ENCODE peak calls at places on chromosomes 11 and 22, in six cellular contexts. S is tibial artery, T is fibroblast of lung, X is coronary artery, W is thyroid gland, C is RWPE1. D is an unnamed sample.

GRCh38 chr11:65793144-65793581 is 6.3 kb downstream of the OVOL1 start:
- DNase-seq in S (no peak), T (no peak), X (no peak), W (peak), C (peak), D (peak)

GRCh38 chr11:10201343-10201742 is 92.7 kb downstream of the SBF2 start:
- DNase-seq in S (no peak), T (no peak), X (no peak), W (no peak), C (no peak), D (no peak)

GRCh38 chr22:49574861-49575702 is 252.6 kb downstream of the BRD1 start:
- DNase-seq in S (no peak), T (no peak), X (peak), W (no peak), C (no peak), D (no peak)

GRCh38 chr11:134418119-134418840 is 6.2 kb upstream of the B3GAT1 start:
- DNase-seq in S (no peak), T (no peak), X (no peak), W (no peak), C (no peak), D (no peak)

GRCh38 chr11:122851366-122852011 is 13.2 kb downstream of the CRTAM start:
- DNase-seq in S (no peak), T (no peak), X (no peak), W (no peak), C (no peak), D (no peak)

GRCh38 chr11:121965330-121965729 is 150.7 kb downstream of the BLID start:
- DNase-seq in S (no peak), T (peak), X (no peak), W (no peak), C (peak), D (peak)

GRCh38 chr11:7578276-7578955 is 64.6 kb downstream of the PPFIBP2 start:
- DNase-seq in S (no peak), T (no peak), X (peak), W (no peak), C (no peak), D (no peak)

GRCh38 chr11:44607324-44607962 is 42.0 kb downstream of the CD82 start:
- DNase-seq in S (no peak), T (peak), X (no peak), W (no peak), C (no peak), D (peak)

GRCh38 chr11:74532496-74533246 is 39.1 kb upstream of the LIPT2 start:
- DNase-seq in S (no peak), T (no peak), X (no peak), W (no peak), C (peak), D (peak)

GRCh38 chr22:34880667-34881066 is 185.3 kb upstream of the ISX start:
- DNase-seq in S (no peak), T (no peak), X (no peak), W (no peak), C (no peak), D (no peak)

GRCh38 chr11:118629761-118630661 is 22.6 kb downstream of the PHLDB1 start:
- DNase-seq in S (no peak), T (no peak), X (no peak), W (no peak), C (peak), D (no peak)

GRCh38 chr11:3710485-3711259 is 39.5 kb upstream of the CHRNA10 start:
- DNase-seq in S (no peak), T (peak), X (no peak), W (no peak), C (no peak), D (no peak)

GRCh38 chr11:18792066-18792591 is 531 bp upstream of the PTPN5 start:
- DNase-seq in S (no peak), T (peak), X (no peak), W (no peak), C (no peak), D (no peak)

GRCh38 chr11:3213659-3214419 is 4.8 kb downstream of the MRGPRG start:
- DNase-seq in S (no peak), T (no peak), X (no peak), W (no peak), C (no peak), D (no peak)

GRCh38 chr11:46444305-46444704 is 52.7 kb upstream of the CHRM4 start:
- DNase-seq in S (no peak), T (peak), X (no peak), W (no peak), C (no peak), D (no peak)

GRCh38 chr11:104067534-104067933 is 31.1 kb downstream of the DDI1 start:
- DNase-seq in S (no peak), T (no peak), X (no peak), W (no peak), C (no peak), D (no peak)

GRCh38 chr22:37747090-37747714 is 50.4 kb downstream of the TRIOBP start:
- DNase-seq in S (peak), T (peak), X (no peak), W (peak), C (no peak), D (no peak)

GRCh38 chr22:37744589-37744988 is 47.7 kb downstream of the TRIOBP start:
- DNase-seq in S (no peak), T (no peak), X (no peak), W (no peak), C (no peak), D (no peak)

GRCh38 chr22:37745548-37746365 is 48.9 kb downstream of the TRIOBP start:
- DNase-seq in S (peak), T (peak), X (peak), W (peak), C (peak), D (no peak)

GRCh38 chr22:37747715-37748100 is 50.9 kb downstream of the TRIOBP start:
- DNase-seq in S (no peak), T (no peak), X (no peak), W (no peak), C (no peak), D (no peak)

DNA sequence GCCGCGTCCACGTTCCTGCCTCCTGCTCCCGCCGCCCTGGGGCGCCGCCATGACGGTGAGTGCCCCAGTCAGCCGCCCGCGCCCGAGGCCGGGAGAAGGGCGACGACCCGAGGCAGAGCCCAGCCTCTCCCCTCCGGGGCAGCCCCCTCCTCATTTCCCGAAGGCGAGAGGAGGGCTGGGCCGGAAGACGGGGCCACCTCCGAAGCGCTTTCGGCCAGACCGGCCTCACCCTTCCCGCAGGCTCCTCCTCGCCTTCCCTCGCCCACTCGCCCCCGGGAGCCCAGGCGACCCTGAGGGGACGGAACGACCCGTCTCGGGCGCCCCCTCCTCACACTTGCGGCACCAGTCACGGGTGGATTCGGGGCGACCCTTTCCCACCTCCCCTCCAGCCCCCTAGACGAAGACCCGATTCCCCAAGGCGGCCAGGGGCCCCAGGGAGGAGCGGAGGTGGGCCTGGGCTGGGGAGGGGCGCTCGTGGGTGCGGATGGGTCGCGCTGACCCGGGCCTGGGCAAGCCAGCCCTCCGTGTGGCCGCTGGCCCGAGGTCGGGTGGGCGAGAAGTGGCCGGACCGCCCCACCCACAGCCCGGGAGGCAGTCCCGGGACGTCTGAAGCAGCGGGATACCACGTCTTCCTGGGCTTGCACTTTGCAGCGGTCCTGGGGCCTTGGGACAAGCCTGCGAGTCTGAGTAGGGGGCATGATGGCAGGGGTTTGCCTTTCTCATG is 49.7 kb downstream of the TRIOBP start:
- DNase-seq in S (no peak), T (no peak), X (no peak), W (peak), C (no peak), D (no peak)
- H3K27ac ChIP-seq in S (peak), T (peak), X (peak), W (peak), C (peak), D (peak)

GRCh38 chr22:27201741-27202140 is 544.4 kb downstream of the MIAT start:
- DNase-seq in S (no peak), T (no peak), X (no peak), W (no peak), C (no peak), D (no peak)
- H3K27ac ChIP-seq in S (no peak), T (no peak), X (no peak), W (no peak), C (no peak), D (no peak)

DNA sequence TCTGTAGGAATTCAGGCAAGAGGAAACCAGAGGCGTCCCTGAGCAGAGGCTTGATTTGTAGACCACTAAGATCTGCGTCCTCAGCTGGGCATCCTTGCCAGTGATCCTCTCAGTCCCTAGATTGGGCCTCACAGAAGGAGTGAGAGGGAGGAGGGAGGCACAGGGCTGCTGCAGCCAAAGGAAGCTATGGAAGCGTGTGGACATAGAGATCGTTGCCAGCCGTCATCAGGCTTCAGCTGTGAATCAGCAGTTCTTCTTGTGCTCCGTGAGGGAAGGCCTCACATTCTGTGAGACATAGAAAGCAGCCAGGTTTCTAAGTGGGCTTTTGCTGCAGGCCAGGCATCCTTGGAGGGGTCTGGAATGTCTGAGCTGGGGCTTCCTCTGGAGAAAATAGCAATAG is 254.7 kb upstream of the KIRREL3 start:
- DNase-seq in S (no peak), T (no peak), X (no peak), W (no peak), C (no peak), D (no peak)
- H3K27ac ChIP-seq in S (no peak), T (no peak), X (no peak), W (no peak), C (no peak), D (no peak)

DNA sequence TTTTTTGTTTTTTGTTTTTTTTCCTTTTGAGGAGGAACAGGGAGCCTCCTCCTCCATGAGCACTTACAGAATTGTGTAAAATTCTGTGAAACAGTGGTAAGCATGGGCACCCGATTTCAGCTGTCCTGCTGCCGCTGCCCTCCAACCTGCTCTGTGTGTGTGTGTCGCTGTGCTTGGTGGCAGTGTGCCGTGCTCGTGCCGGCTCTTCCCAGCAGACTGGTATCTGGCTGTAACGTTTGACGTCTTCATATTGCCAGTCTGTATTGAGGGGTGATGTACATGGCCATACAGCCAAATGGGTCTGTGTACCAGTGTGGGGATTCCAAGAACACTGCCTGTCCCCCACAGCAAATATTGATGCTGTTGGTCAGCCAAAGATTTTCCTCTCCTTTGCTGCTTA is 97.1 kb downstream of the CWC15 start:
- DNase-seq in S (no peak), T (no peak), X (peak), W (no peak), C (no peak), D (no peak)
- H3K27ac ChIP-seq in S (peak), T (peak), X (no peak), W (peak), C (peak), D (peak)

DNA sequence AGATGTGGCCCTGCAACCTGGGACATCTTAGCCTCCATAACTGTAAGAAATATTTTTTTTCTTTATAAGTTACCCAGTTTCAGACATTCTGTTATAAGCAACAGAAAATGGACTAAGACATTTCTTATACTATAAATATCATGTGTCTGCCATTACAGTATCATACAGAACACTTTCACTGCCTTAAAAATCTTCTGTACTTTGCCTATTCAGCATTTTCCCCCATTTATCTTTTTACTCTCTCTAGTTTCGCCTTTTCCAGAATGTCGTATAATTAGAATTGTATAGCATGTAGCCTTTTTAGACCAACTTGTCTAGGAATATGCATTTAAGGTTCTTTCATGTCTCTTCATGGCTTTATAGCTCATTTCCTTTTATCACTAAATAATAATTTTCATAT is 88.0 kb downstream of the PARVA start:
- DNase-seq in S (no peak), T (no peak), X (no peak), W (no peak), C (no peak), D (no peak)
- H3K27ac ChIP-seq in S (no peak), T (no peak), X (no peak), W (no peak), C (no peak), D (no peak)

DNA sequence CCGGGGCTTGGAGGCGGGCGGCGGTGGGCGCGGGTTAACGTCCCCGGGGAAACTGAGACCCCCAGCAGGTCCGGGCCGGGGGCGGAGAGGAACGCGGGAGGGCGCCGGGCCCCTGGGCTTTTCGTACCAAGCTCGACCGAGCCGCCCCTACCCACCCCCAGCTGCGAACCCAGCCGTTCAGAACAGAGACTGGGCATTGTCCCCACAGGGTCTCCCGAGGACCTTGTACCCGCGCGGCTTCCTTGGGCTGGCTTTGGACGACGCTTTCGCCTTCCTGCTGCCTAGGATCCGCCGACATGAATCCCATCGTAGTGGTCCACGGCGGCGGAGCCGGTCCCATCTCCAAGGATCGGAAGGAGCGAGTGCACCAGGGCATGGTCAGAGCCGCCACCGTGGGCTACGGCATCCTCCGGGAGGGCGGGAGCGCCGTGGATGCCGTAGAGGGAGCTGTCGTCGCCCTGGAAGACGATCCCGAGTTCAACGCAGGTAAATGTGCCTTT is 484 bp downstream of the ASRGL1 start:
- DNase-seq in S (no peak), T (peak), X (no peak), W (peak), C (peak), D (no peak)
- H3K27ac ChIP-seq in S (peak), T (no peak), X (peak), W (no peak), C (no peak), D (no peak)

GRCh38 chr22:19522190-19522880 is 1.9 kb downstream of the CLDN5 start:
- DNase-seq in S (no peak), T (no peak), X (no peak), W (peak), C (no peak), D (no peak)

GRCh38 chr22:19520566-19521305 is 3.5 kb downstream of the CLDN5 start:
- DNase-seq in S (no peak), T (no peak), X (no peak), W (no peak), C (no peak), D (no peak)

GRCh38 chr22:19523240-19524169 is 705 bp downstream of the CLDN5 start:
- DNase-seq in S (no peak), T (peak), X (no peak), W (peak), C (no peak), D (no peak)

GRCh38 chr22:19524170-19525115 is at the start of gene CLDN5:
- DNase-seq in S (no peak), T (peak), X (no peak), W (peak), C (no peak), D (no peak)

DNA sequence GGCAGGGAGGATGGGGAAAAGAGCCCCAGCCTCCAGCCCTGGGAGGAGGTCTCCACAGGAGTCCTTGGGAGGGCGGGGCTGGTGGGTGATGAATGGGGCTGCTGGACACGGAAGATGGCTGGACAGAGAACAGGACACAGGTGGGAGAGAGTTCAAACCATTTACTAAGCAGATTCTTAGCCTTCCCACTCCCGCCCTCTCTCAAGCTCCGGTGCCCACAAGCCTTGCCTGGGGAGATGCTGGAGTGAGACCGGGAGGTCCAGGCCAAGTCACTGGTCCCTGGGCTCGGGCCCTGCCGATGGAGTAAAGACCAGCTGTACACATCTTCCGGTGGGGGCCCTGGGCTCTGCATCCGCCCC is 1.4 kb downstream of the CLDN5 start:
- DNase-seq in S (no peak), T (no peak), X (no peak), W (no peak), C (no peak), D (no peak)
- H3K27ac ChIP-seq in S (no peak), T (no peak), X (no peak), W (peak), C (no peak), D (no peak)

GRCh38 chr11:96112192-96113099 is 188.5 kb upstream of the MTMR2 start:
- DNase-seq in S (no peak), T (no peak), X (no peak), W (no peak), C (no peak), D (no peak)

GRCh38 chr11:96113100-96113710 is 189.3 kb upstream of the MTMR2 start:
- DNase-seq in S (no peak), T (peak), X (no peak), W (no peak), C (no peak), D (no peak)

GRCh38 chr11:96116341-96116740 is 192.4 kb upstream of the MTMR2 start:
- DNase-seq in S (no peak), T (no peak), X (no peak), W (no peak), C (no peak), D (no peak)

GRCh38 chr11:96111308-96111707 is 187.4 kb upstream of the MTMR2 start:
- DNase-seq in S (no peak), T (no peak), X (no peak), W (no peak), C (no peak), D (no peak)

DNA sequence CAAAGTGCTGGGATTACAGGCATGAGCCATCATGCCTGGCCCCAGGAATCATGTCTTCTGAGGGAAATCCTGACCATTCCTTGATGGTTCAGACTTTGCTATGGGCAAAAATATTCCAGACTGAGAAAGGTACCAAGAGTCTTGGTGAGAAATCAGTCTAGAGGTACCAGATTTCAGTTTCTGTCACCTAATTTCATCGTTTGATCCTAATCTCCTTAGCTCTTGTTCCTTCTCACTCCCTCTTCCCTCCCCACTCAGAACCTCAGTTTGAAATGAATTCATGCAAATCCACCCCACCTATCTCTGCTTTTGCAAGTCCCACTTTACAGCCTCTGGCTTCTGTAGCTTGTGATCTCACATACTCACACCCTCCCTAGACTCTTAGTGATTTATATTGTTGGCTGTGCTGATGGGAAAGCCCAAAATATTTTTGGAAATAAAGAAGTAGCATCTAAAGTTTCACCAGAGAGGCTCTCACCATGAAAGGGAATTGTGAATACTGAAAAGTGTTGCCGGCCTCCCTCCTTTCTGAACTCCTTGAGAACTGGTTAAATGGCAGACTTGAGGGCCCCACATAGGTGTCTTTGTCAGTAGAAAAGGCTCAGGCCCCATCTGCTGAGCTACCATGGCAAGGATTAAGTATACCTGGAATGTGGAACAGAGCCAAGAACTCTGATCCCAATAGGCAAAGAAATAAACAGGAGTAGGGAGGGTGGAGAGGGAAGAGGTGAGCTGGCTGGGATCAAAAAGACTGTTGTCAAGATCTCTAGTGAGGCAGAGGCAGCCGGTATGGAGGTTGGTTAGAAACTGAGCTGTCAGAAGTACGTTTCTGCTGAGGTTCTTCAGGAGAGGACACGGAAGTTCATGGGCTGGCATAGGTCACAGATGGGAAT is 190.5 kb upstream of the MTMR2 start:
- DNase-seq in S (no peak), T (no peak), X (no peak), W (no peak), C (no peak), D (no peak)
- H3K27ac ChIP-seq in S (peak), T (no peak), X (peak), W (peak), C (no peak), D (peak)